ENCODE peak calls at places on chromosomes 3 and 15, in four cellular contexts. A, F, N and H are unnamed samples.

GRCh38 chr15:88635343-88635742 is 3.5 kb upstream of the ISG20 start:
- DNase-seq in A (no peak), N (no peak), F (no peak), H (no peak)

GRCh38 chr3:15535757-15536156 is 14.3 kb upstream of the COLQ start:
- DNase-seq in F (no peak), N (no peak), A (no peak), H (no peak)

GRCh38 chr3:123733341-123733740 is 148.5 kb upstream of the HACD2 start:
- DNase-seq in N (no peak), F (no peak), A (no peak), H (no peak)

GRCh38 chr15:43390723-43391122 is 19.8 kb downstream of the TUBGCP4 start:
- DNase-seq in A (no peak), F (no peak), N (no peak), H (no peak)

GRCh38 chr3:18745472-18745871 is 320.3 kb upstream of the SATB1 start:
- DNase-seq in N (no peak), A (no peak), F (no peak), H (no peak)

GRCh38 chr3:143716731-143717130 is 131.5 kb downstream of the SLC9A9 start:
- DNase-seq in N (no peak), A (no peak), F (no peak), H (no peak)

GRCh38 chr3:177597325-177598109 is 400.2 kb upstream of the TBL1XR1 start:
- DNase-seq in N (no peak), F (peak; percentile 31), A (no peak), H (peak; percentile 22)

GRCh38 chr3:8239718-8240698 is 261.6 kb upstream of the LMCD1 start:
- DNase-seq in F (peak; percentile 44), A (peak; percentile 48), N (peak; percentile 27), H (peak; percentile 50)

GRCh38 chr15:40939909-40940801 is 11.0 kb downstream of the DLL4 start:
- DNase-seq in N (no peak), F (no peak), A (no peak), H (no peak)

GRCh38 chr15:25090073-25090733 is 135.4 kb downstream of the SNRPN start:
- DNase-seq in F (no peak), A (no peak), N (no peak), H (no peak)

GRCh38 chr3:16482770-16483531 is 30.5 kb downstream of the RFTN1 start:
- DNase-seq in N (no peak), A (no peak), F (no peak), H (no peak)

GRCh38 chr15:40691737-40692136 is 3.2 kb upstream of the RAD51 start:
- DNase-seq in A (no peak), N (peak; percentile 21), F (no peak), H (no peak)

GRCh38 chr15:97960364-97961066 is at the start of gene ARRDC4:
- DNase-seq in N (peak; percentile 98), A (peak; percentile 99), F (peak; percentile 96), H (peak; percentile 93)

DNA sequence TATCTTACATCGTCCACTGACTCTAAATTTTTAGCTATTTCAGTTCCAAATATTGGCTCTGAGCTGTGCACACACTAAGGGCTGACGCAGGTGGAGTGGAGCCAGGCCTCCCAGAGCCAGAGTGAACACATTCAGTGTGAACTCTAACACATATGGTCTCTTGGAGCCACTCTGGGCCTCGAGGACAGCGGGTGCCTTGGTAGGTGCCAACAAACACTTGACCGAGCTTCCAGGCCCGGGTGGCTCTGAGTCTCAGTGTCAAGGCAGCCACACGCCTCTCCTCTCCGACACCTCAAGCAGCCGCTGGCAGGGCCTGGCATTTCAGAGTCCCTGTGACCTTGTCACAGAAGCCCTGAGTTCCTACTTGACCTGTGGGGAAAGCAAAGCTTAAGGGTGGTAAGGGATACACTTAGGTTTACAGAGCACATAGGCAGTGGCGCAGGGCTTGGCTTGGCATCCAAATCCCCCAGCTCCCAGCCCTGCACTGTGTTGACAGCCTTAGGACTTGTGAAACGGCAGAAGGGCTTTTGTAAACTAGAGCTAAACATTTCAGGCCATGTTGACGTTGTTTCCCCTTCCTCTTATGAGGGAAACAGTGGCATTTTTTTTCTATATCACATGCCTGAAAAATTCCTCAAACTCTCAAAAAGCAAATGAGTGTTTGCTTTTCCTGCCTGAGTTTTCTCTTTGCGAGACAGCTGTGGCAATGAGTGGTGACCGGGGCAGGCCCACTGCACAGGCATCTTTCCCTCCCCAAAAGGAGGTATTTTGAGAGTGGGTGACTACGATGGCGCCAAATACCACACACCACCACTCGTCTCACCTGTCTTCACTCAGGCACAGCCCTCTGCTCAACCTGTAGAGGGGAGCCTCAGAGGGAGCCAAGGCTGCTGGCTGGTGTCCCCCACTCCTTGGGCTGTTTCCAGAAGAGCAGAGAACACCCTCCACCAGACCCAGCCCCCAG is 60.8 kb downstream of the DAPK2 start:
- DNase-seq in F (no peak), A (no peak), N (no peak), H (no peak)
- TF ChIP-seq ZBTB33 in F (no peak), A (no peak), N (no peak), H (no peak)

GRCh38 chr3:99919694-99920093 is 102.0 kb downstream of the CMSS1 start:
- DNase-seq in N (no peak), A (no peak), F (no peak), H (no peak)

GRCh38 chr3:99923873-99924272 is 106.2 kb downstream of the CMSS1 start:
- DNase-seq in F (no peak), A (no peak), N (peak; percentile 85), H (no peak)

GRCh38 chr3:99921986-99922385 is 104.3 kb downstream of the CMSS1 start:
- DNase-seq in A (no peak), N (no peak), F (no peak), H (no peak)

GRCh38 chr3:99920530-99921376 is 103.1 kb downstream of the CMSS1 start:
- DNase-seq in N (peak; percentile 97), F (peak; percentile 34), A (no peak), H (no peak)

GRCh38 chr3:99921377-99921695 is 103.7 kb downstream of the CMSS1 start:
- DNase-seq in N (no peak), A (no peak), F (no peak), H (no peak)
- TF ChIP-seq ELF1 in N (no peak), A (no peak), F (no peak), H (no peak)

GRCh38 chr3:14524311-14524711 is 15.8 kb downstream of the GRIP2 start:
- DNase-seq in A (no peak), F (no peak), N (no peak), H (no peak)

GRCh38 chr3:14523792-14524191 is 16.4 kb downstream of the GRIP2 start:
- DNase-seq in N (no peak), A (no peak), F (no peak), H (no peak)

GRCh38 chr3:14528081-14528480 is 12.1 kb downstream of the GRIP2 start:
- DNase-seq in A (no peak), F (no peak), N (no peak), H (no peak)

GRCh38 chr3:14524920-14525660 is 15.1 kb downstream of the GRIP2 start:
- DNase-seq in F (no peak), N (no peak), A (no peak), H (no peak)

DNA sequence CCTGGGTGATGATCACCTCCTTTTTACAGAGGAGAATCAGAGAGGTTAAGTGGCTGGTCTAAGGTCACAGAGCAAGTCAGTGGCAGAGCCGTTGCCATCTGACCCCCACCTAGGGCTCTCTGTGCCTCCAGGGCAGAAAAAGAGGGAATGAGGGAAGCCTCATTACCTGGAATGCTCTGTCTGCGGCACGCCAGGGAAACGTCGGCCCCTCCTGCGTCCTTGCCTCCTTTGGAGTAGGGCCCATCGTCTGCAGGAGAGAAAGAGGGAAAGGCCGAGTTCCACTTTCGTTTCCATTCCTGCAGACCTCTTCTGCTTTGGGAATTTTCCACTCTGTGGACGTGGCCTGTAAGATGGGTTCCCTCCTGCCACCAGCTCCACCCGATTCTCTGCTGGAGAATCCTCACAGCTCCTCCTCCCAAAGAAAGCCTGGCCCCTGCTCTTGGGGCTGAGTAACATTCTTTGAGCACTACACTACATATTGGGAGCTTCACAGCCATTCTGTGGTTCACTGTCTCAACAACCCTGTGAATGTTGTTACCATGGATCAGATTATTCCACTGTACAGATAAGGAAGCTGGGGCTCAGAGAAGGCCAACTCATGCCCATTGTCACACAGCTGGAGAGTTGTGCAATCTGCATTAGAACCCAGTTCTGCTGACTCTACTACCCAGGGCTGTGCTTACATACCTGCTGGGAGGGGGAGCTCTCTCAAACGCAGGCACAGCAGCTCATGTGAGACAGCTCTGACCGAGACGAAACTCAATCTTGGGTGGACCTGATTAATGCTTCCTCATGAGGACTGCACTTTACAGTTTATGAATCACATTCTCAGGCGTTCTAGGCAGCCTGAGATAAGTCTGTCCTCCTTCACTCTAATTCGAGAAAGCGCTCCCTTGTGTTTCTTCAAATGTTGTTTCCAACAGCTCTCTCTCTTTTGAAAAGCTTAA is 14.2 kb downstream of the GRIP2 start:
- DNase-seq in N (no peak), A (no peak), F (no peak), H (no peak)
- TF ChIP-seq ZBTB33 in N (no peak), A (no peak), F (no peak), H (no peak)

GRCh38 chr15:82158811-82159210 is 103.7 kb downstream of the EFL1 start:
- DNase-seq in A (no peak), F (no peak), N (no peak), H (peak; percentile 22)

GRCh38 chr15:82159922-82160321 is 102.6 kb downstream of the EFL1 start:
- DNase-seq in F (no peak), N (no peak), A (peak; percentile 43), H (no peak)
- TF ChIP-seq ELF1 in F (no peak), N (no peak), A (no peak), H (peak; percentile 42)